ENCODE peak calls at places on chromosomes 7 and 10, in eight cellular contexts. W is cardiac muscle cell, U is right atrium auricular region, M is Peyer's patch, S is hepatocyte, G is Karpas-422, T is A549, N is mammary epithelial cell. H is an unnamed sample. For H3K4me1, the result is how much of the 10 kb centered on the place peaks cover.

GRCh38 chr7:2723138-2723850 is 35.3 kb downstream of the AMZ1 start:
- DNase-seq in W (no peak), U (no peak), M (peak), S (no peak), G (peak), T (no peak), N (no peak), H (no peak)

GRCh38 chr7:118149394-118149793 is 34.6 kb upstream of the LSM8 start:
- DNase-seq in W (no peak), U (no peak), M (no peak), S (no peak), G (no peak), T (no peak), N (no peak), H (no peak)

GRCh38 chr7:157077986-157078644 is 60.6 kb upstream of the UBE3C start:
- DNase-seq in W (peak), U (no peak), M (peak), S (peak), G (peak), T (no peak), N (no peak), H (peak)

GRCh38 chr7:121954803-121955202 is 81.8 kb downstream of the PTPRZ1 start:
- DNase-seq in W (peak), U (no peak), M (no peak), S (no peak), G (no peak), T (no peak), N (peak), H (peak)

GRCh38 chr10:72058989-72059842 is 29.1 kb downstream of the SPOCK2 start:
- DNase-seq in W (no peak), U (no peak), M (no peak), S (no peak), G (no peak), T (no peak), N (no peak), H (peak)

GRCh38 chr7:112398534-112398933 is 51.7 kb upstream of the IFRD1 start:
- DNase-seq in W (no peak), U (no peak), M (no peak), S (no peak), G (no peak), T (no peak), N (no peak), H (no peak)

GRCh38 chr10:128405450-128405849 is 279.2 kb upstream of the MKI67 start:
- DNase-seq in W (no peak), U (peak), M (no peak), S (no peak), G (no peak), T (no peak), N (no peak), H (no peak)

GRCh38 chr7:6167587-6168154 is 104.8 kb downstream of the CYTH3 start:
- DNase-seq in W (no peak), U (no peak), M (no peak), S (no peak), G (no peak), T (no peak), N (no peak), H (no peak)

GRCh38 chr7:111690364-111691111 is 128.2 kb upstream of the IMMP2L start:
- DNase-seq in W (no peak), U (no peak), M (no peak), S (no peak), G (no peak), T (no peak), N (no peak), H (no peak)

GRCh38 chr7:152617056-152617455 is 58.9 kb downstream of the XRCC2 start:
- DNase-seq in W (peak), U (no peak), M (no peak), S (no peak), G (no peak), T (no peak), N (no peak), H (no peak)

GRCh38 chr7:29806131-29806792 is at the start of gene WIPF3:
- DNase-seq in W (peak), U (no peak), M (peak), S (peak), G (no peak), T (peak), N (no peak), H (peak)

GRCh38 chr7:2474224-2474623 is 2.0 kb downstream of the GRIFIN start:
- DNase-seq in W (no peak), U (no peak), M (no peak), S (no peak), G (no peak), T (no peak), N (no peak), H (no peak)

GRCh38 chr7:37191797-37192196 is 256.9 kb downstream of the ELMO1 start:
- DNase-seq in W (no peak), U (no peak), M (no peak), S (peak), G (no peak), T (no peak), N (no peak), H (no peak)

GRCh38 chr7:26663905-26664673 is 200.3 kb downstream of the SKAP2 start:
- DNase-seq in W (no peak), U (no peak), M (no peak), S (no peak), G (peak), T (no peak), N (no peak), H (no peak)

GRCh38 chr10:119919271-119919670 is 26.7 kb downstream of the SEC23IP start:
- DNase-seq in W (no peak), U (no peak), M (no peak), S (no peak), G (no peak), T (no peak), N (no peak), H (peak)

GRCh38 chr10:71971311-71971731 is 7.1 kb downstream of the CHST3 start:
- DNase-seq in W (no peak), U (no peak), M (no peak), S (no peak), G (no peak), T (no peak), N (peak), H (no peak)

GRCh38 chr10:133390597-133391248 is 3.2 kb upstream of the MTG1 start:
- DNase-seq in W (no peak), U (no peak), M (peak), S (no peak), G (no peak), T (no peak), N (no peak), H (no peak)

GRCh38 chr10:131979821-131980270 is 1.9 kb downstream of the BNIP3 start:
- DNase-seq in W (peak), U (no peak), M (no peak), S (peak), G (no peak), T (no peak), N (no peak), H (peak)

GRCh38 chr7:151894131-151895007 is 17.5 kb upstream of the PRKAG2 start:
- DNase-seq in W (no peak), U (no peak), M (no peak), S (no peak), G (no peak), T (no peak), N (no peak), H (no peak)

GRCh38 chr10:132399117-132400035 is 2.4 kb downstream of the PWWP2B start:
- DNase-seq in W (no peak), U (no peak), M (no peak), S (no peak), G (no peak), T (no peak), N (no peak), H (no peak)

GRCh38 chr10:116079355-116079754 is 193.7 kb downstream of the GFRA1 start:
- DNase-seq in W (no peak), U (no peak), M (no peak), S (no peak), G (no peak), T (no peak), N (no peak), H (no peak)

GRCh38 chr7:95737828-95738505 is 34.4 kb upstream of the DYNC1I1 start:
- DNase-seq in W (no peak), U (no peak), M (no peak), S (no peak), G (no peak), T (no peak), N (no peak), H (no peak)

GRCh38 chr7:148503900-148504487 is 86.6 kb upstream of the C7orf33 start:
- DNase-seq in W (peak), U (no peak), M (no peak), S (peak), G (peak), T (peak), N (peak), H (peak)

GRCh38 chr10:6215241-6215640 is 12.5 kb downstream of the PFKFB3 start:
- DNase-seq in W (no peak), U (no peak), M (no peak), S (no peak), G (no peak), T (no peak), N (no peak), H (no peak)

GRCh38 chr7:80637911-80638765 is at the start of gene CD36:
- DNase-seq in W (no peak), U (no peak), M (no peak), S (no peak), G (no peak), T (no peak), N (no peak), H (no peak)

GRCh38 chr10:100362570-100363496 is 15.8 kb downstream of the SCD start:
- DNase-seq in W (no peak), U (no peak), M (no peak), S (no peak), G (no peak), T (no peak), N (no peak), H (no peak)

GRCh38 chr10:77348711-77349110 is 288.9 kb downstream of the KCNMA1 start:
- DNase-seq in W (peak), U (no peak), M (no peak), S (no peak), G (no peak), T (no peak), N (no peak), H (no peak)

GRCh38 chr10:28489201-28489600 is 43.7 kb upstream of the WAC start:
- DNase-seq in W (no peak), U (no peak), M (no peak), S (no peak), G (no peak), T (no peak), N (no peak), H (no peak)

GRCh38 chr7:134557391-134557790 is 8.5 kb downstream of the AKR1B15 start:
- DNase-seq in W (no peak), U (no peak), M (no peak), S (no peak), G (no peak), T (no peak), N (no peak), H (no peak)

GRCh38 chr7:55546826-55547225 is 25.5 kb downstream of the VOPP1 start:
- DNase-seq in W (peak), U (peak), M (no peak), S (peak), G (no peak), T (peak), N (peak), H (peak)

GRCh38 chr10:48748573-48748972 is 63.9 kb downstream of the WDFY4 start:
- DNase-seq in W (no peak), U (peak), M (no peak), S (no peak), G (peak), T (no peak), N (no peak), H (no peak)

GRCh38 chr7:2527505-2528464 is 8.2 kb downstream of the LFNG start:
- DNase-seq in W (peak), U (no peak), M (peak), S (peak), G (no peak), T (peak), N (peak), H (peak)

GRCh38 chr7:47180268-47180826 is 401.6 kb downstream of the TNS3 start:
- DNase-seq in W (peak), U (no peak), M (peak), S (peak), G (peak), T (peak), N (peak), H (peak)

GRCh38 chr10:43304079-43304686 is 37.3 kb upstream of the RASGEF1A start:
- DNase-seq in W (no peak), U (no peak), M (no peak), S (no peak), G (no peak), T (no peak), N (no peak), H (no peak)
- H3K4me3 ChIP-seq in W (peak), U (peak), M (peak), S (peak), G (no peak), T (peak), N (peak), H (peak)

GRCh38 chr10:43648083-43648391 is 644 bp downstream of the ZNF32 start:
- DNase-seq in W (no peak), U (no peak), M (no peak), S (no peak), G (no peak), T (no peak), N (no peak), H (no peak)

GRCh38 chr10:43645866-43646265 is 2.8 kb downstream of the ZNF32 start:
- DNase-seq in W (no peak), U (no peak), M (no peak), S (no peak), G (no peak), T (no peak), N (no peak), H (no peak)

GRCh38 chr10:43648392-43649148 is at the start of gene ZNF32:
- DNase-seq in W (peak), U (peak), M (peak), S (peak), G (peak), T (peak), N (peak), H (peak)

GRCh38 chr10:43649149-43649523 is 455 bp upstream of the ZNF32 start:
- DNase-seq in W (peak), U (no peak), M (no peak), S (no peak), G (no peak), T (no peak), N (no peak), H (no peak)

GRCh38 chr10:43647576-43647975 is 1.1 kb downstream of the ZNF32 start:
- DNase-seq in W (no peak), U (no peak), M (no peak), S (no peak), G (no peak), T (no peak), N (no peak), H (no peak)
- H3K4me1 ChIP-seq in W (under half), U (under half), M (under half), S (under half), G (under half), T (under half), N (under half), H (under half)

GRCh38 chr7:4175346-4175973 is 506.6 kb upstream of the FOXK1 start:
- DNase-seq in W (no peak), U (no peak), M (no peak), S (no peak), G (no peak), T (no peak), N (no peak), H (no peak)
- H3K4me3 ChIP-seq in W (no peak), U (no peak), M (no peak), S (no peak), G (no peak), T (no peak), N (no peak), H (no peak)

GRCh38 chr7:101121996-101122932 is 4.6 kb upstream of the SERPINE1 start:
- DNase-seq in W (peak), U (peak), M (peak), S (peak), G (no peak), T (peak), N (peak), H (peak)

GRCh38 chr7:101118856-101119255 is 8.0 kb upstream of the SERPINE1 start:
- DNase-seq in W (no peak), U (no peak), M (no peak), S (no peak), G (no peak), T (no peak), N (no peak), H (no peak)

GRCh38 chr7:101120315-101120714 is 6.6 kb upstream of the SERPINE1 start:
- DNase-seq in W (no peak), U (no peak), M (no peak), S (no peak), G (no peak), T (no peak), N (no peak), H (no peak)

GRCh38 chr7:101116898-101117297 is 10.0 kb upstream of the SERPINE1 start:
- DNase-seq in W (peak), U (no peak), M (no peak), S (no peak), G (no peak), T (no peak), N (no peak), H (no peak)

GRCh38 chr7:101119876-101120275 is 7.0 kb upstream of the SERPINE1 start:
- DNase-seq in W (peak), U (no peak), M (no peak), S (no peak), G (no peak), T (no peak), N (no peak), H (no peak)
- H3K4me1 ChIP-seq in W (under half), U (under half), M (under half), S (under half), G (under half), T (half or more), N (under half), H (half or more)

GRCh38 chr7:98234429-98235147 is 17.4 kb downstream of the TECPR1 start:
- DNase-seq in W (peak), U (no peak), M (no peak), S (no peak), G (no peak), T (no peak), N (no peak), H (peak)

GRCh38 chr7:98235901-98236300 is 16.1 kb downstream of the TECPR1 start:
- DNase-seq in W (no peak), U (no peak), M (no peak), S (peak), G (no peak), T (no peak), N (no peak), H (no peak)

GRCh38 chr7:98238976-98239375 is 13.1 kb downstream of the TECPR1 start:
- DNase-seq in W (no peak), U (no peak), M (no peak), S (no peak), G (no peak), T (no peak), N (no peak), H (peak)

GRCh38 chr7:98238076-98238475 is 14.0 kb downstream of the TECPR1 start:
- DNase-seq in W (no peak), U (no peak), M (no peak), S (no peak), G (no peak), T (no peak), N (no peak), H (no peak)

GRCh38 chr7:98236366-98237185 is 15.5 kb downstream of the TECPR1 start:
- DNase-seq in W (no peak), U (no peak), M (no peak), S (no peak), G (no peak), T (no peak), N (no peak), H (no peak)
- H3K4me3 ChIP-seq in W (no peak), U (no peak), M (no peak), S (no peak), G (no peak), T (no peak), N (no peak), H (no peak)

H was measured in adipocyte.